ENCODE peak calls at places on chromosomes 13 and 19, in seven cellular contexts. J is heart right ventricle, M is pancreas, E is left ventricle myocardium inferior, W is neural progenitor cell, X is esophagus squamous epithelium, H is cardiac muscle cell. Y is an unnamed sample. For H3K4me1, H3K36me3 and H3K9me3, the result is how much of the 10 kb centered on the place peaks cover.

GRCh38 chr19:12156254-12157058 is at the start of gene ZNF625:
- DNase-seq in J (peak), H (peak), E (peak), M (peak), X (no peak), W (peak), Y (peak)

GRCh38 chr13:105799155-105799554 is 736.3 kb downstream of the EFNB2 start:
- DNase-seq in H (no peak), E (no peak), M (no peak), X (no peak), W (no peak), J (no peak), Y (no peak)

GRCh38 chr13:97810152-97810551 is 143.3 kb upstream of the IPO5 start:
- DNase-seq in H (peak), M (no peak), J (no peak), E (no peak), W (peak), X (no peak), Y (no peak)

GRCh38 chr19:10699650-10700335 is 1.4 kb upstream of the QTRT1 start:
- DNase-seq in E (no peak), X (no peak), M (peak), W (peak), J (no peak), H (peak), Y (peak)

GRCh38 chr19:19343762-19344161 is 23.1 kb downstream of the MAU2 start:
- DNase-seq in X (no peak), H (no peak), E (no peak), J (no peak), M (no peak), W (no peak), Y (no peak)

GRCh38 chr19:50838239-50838638 is 4.9 kb upstream of the KLK15 start:
- DNase-seq in W (peak), M (no peak), E (no peak), H (no peak), X (no peak), J (no peak), Y (no peak)

GRCh38 chr13:23623394-23623793 is 53.2 kb downstream of the TNFRSF19 start:
- DNase-seq in J (no peak), X (no peak), M (no peak), E (no peak), H (no peak), W (no peak), Y (no peak)

GRCh38 chr19:43672061-43672679 is 2.2 kb upstream of the PLAUR start:
- DNase-seq in X (no peak), E (no peak), J (no peak), H (no peak), M (no peak), W (peak), Y (no peak)

GRCh38 chr13:101416181-101417042 is at the start of gene NALCN:
- DNase-seq in J (no peak), X (no peak), H (peak), M (peak), E (peak), W (peak), Y (no peak)

GRCh38 chr19:38721977-38722773 is 22.1 kb downstream of the CAPN12 start:
- DNase-seq in E (peak), M (no peak), H (peak), X (no peak), W (peak), J (peak), Y (no peak)

GRCh38 chr19:30664358-30665058 is 292.3 kb downstream of the ZNF536 start:
- DNase-seq in E (peak), J (peak), M (peak), X (no peak), H (peak), W (peak), Y (no peak)

GRCh38 chr13:100890645-100891044 is 216.1 kb upstream of the TMTC4 start:
- DNase-seq in J (no peak), X (no peak), H (no peak), W (no peak), M (no peak), E (no peak), Y (no peak)

GRCh38 chr13:24718192-24718965 is 38.2 kb downstream of the ATP12A start:
- DNase-seq in W (no peak), H (no peak), X (no peak), E (no peak), J (peak), M (no peak), Y (no peak)

GRCh38 chr13:23357349-23357748 is 76.2 kb downstream of the SACS start:
- DNase-seq in J (no peak), H (no peak), W (no peak), X (no peak), M (no peak), E (no peak), Y (no peak)

GRCh38 chr19:23410155-23410554 is 14.9 kb upstream of the ZNF91 start:
- DNase-seq in X (no peak), H (no peak), E (no peak), W (no peak), M (no peak), J (no peak), Y (no peak)

GRCh38 chr13:20430296-20430695 is 95.4 kb downstream of the CRYL1 start:
- DNase-seq in J (no peak), W (no peak), E (no peak), H (no peak), M (no peak), X (no peak), Y (no peak)

GRCh38 chr19:29645911-29646310 is 19.4 kb upstream of the PLEKHF1 start:
- DNase-seq in W (no peak), E (peak), X (no peak), J (peak), M (peak), H (no peak), Y (no peak)

GRCh38 chr13:30600470-30600869 is 17.2 kb upstream of the USPL1 start:
- DNase-seq in H (no peak), X (no peak), W (no peak), E (no peak), M (no peak), J (no peak), Y (no peak)

GRCh38 chr13:95787356-95788099 is 110.6 kb downstream of the DNAJC3 start:
- DNase-seq in W (no peak), J (no peak), M (no peak), E (no peak), H (no peak), X (no peak), Y (no peak)

GRCh38 chr13:53784331-53784730 is 755.7 kb downstream of the OLFM4 start:
- DNase-seq in H (no peak), W (no peak), E (no peak), M (no peak), X (no peak), J (no peak), Y (no peak)

GRCh38 chr13:51773515-51773914 is 30.4 kb downstream of the DHRS12 start:
- DNase-seq in W (no peak), M (no peak), J (no peak), H (no peak), X (no peak), E (no peak), Y (no peak)

GRCh38 chr19:9673912-9674668 is 810 bp downstream of the ZNF562 start:
- DNase-seq in X (no peak), H (no peak), M (no peak), W (no peak), J (no peak), E (no peak), Y (no peak)

GRCh38 chr13:109626386-109627171 is 159.8 kb downstream of the IRS2 start:
- DNase-seq in M (no peak), W (peak), E (no peak), X (no peak), H (no peak), J (no peak), Y (no peak)

GRCh38 chr13:30375436-30375835 is 46.9 kb upstream of the UBE2L5 start:
- DNase-seq in J (no peak), W (no peak), E (no peak), X (no peak), M (no peak), H (no peak), Y (no peak)

GRCh38 chr13:76383671-76384461 is 502.3 kb downstream of the KCTD12 start:
- DNase-seq in X (no peak), E (no peak), M (no peak), W (no peak), H (peak), J (peak), Y (peak)

GRCh38 chr19:48715276-48715675 is 4.2 kb downstream of the MAMSTR start:
- DNase-seq in J (peak), W (no peak), E (no peak), X (no peak), M (peak), H (no peak), Y (no peak)

GRCh38 chr13:43331676-43332075 is 308.3 kb downstream of the DNAJC15 start:
- DNase-seq in X (no peak), J (no peak), H (no peak), W (peak), E (no peak), M (no peak), Y (no peak)

GRCh38 chr19:29630661-29631060 is 24.6 kb downstream of the POP4 start:
- DNase-seq in H (no peak), M (no peak), E (no peak), X (no peak), W (no peak), J (no peak), Y (no peak)

GRCh38 chr13:113906566-113906965 is 42.7 kb upstream of the GAS6 start:
- DNase-seq in W (no peak), X (no peak), J (no peak), M (no peak), E (no peak), H (no peak), Y (peak)

GRCh38 chr13:95226932-95227718 is 74.1 kb downstream of the ABCC4 start:
- DNase-seq in W (no peak), E (no peak), H (no peak), X (no peak), M (no peak), J (no peak), Y (no peak)

DNA sequence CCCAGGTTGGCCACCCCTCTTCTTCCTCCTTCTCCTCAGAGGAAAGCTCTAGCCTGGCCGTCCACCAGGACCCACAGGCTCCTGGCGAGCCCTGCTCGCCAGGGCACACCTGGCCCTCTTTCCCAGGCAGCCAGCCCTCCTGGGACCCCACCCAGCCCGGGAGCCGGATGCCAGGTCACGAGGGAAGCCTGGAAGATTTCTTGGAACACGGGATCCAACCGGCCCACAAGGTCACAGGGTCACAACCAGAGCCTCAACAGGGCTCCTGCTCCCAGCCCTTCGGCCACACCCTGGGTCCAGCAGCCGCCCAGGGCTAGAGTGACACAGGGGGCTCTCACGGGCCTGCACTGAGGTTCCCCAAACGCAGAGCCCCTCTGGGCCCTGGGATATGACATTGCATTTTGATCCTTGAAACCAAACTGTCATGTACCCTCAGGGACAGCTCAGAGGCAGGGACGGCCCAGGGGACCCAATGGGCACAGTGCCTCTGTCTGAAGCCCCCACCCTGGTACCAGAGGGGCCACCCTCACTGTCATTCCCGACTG is 5.5 kb downstream of the MKNK2 start:
- DNase-seq in J (no peak), M (peak), W (no peak), H (no peak), X (no peak), E (no peak), Y (no peak)
- H3K4me1 ChIP-seq in J (half or more), M (half or more), W (under half), H (under half), X (half or more), E (half or more), Y (under half)

GRCh38 chr19:17577698-17578097 is 22.2 kb downstream of the COLGALT1 start:
- DNase-seq in H (no peak), J (no peak), E (no peak), X (no peak), M (no peak), W (no peak), Y (no peak)
- H3K36me3 ChIP-seq in H (under half), J (under half), E (half or more), X (half or more), M (under half), W (under half), Y (half or more)

GRCh38 chr13:80047406-80047805 is 293.5 kb downstream of the SPRY2 start:
- DNase-seq in E (no peak), W (no peak), M (no peak), X (no peak), H (no peak), J (no peak), Y (no peak)
- H3K9me3 ChIP-seq in E (under half), W (under half), M (under half), X (under half), H (under half), J (under half), Y (under half)

GRCh38 chr13:50596103-50596502 is 247.4 kb downstream of the DLEU7 start:
- DNase-seq in W (no peak), X (no peak), J (no peak), E (no peak), H (no peak), M (no peak), Y (no peak)
- H3K4me1 ChIP-seq in W (under half), X (under half), J (under half), E (half or more), H (under half), M (under half), Y (under half)

DNA sequence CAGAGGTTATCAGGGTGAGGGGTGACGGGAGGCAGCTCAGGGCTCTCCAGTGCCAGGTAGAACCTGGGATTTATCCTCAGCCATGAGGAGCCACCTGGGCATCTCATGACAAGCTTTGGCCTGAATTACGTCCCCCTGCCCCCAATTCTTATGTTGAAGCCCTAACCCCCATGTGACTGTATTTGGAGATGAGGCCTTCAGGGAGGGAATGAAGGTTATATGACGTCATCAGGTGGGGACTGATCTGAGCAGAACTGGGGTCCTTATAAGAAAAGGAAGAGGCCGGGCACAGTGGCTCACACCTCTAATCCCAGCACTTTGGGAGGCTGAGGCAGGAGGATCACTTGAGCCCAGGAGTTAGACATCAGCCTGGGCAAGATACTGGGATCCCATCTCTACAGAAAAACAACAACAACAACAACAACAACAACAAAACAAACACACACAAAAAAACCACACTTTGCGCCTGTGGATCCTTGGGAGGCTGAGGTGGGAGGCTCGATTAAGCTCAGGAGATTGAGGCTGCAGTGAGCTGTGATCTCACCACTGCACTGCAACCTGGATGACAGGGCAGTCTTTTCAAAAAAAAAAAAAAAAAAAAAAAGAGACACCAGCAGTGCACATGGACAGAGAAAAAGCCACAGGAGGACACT is 18.4 kb downstream of the ZFR2 start:
- DNase-seq in W (no peak), J (no peak), X (no peak), M (no peak), E (no peak), H (no peak), Y (no peak)
- H3K36me3 ChIP-seq in W (under half), J (under half), X (under half), M (under half), E (under half), H (under half), Y (under half)